ENCODE peak calls at places on chromosomes 2 and 18, in nine cellular contexts. D is stimulated activated CD4-positive, alpha-beta T cell treated with anti-CD3 and anti-CD28 coated beads, Interleukin-12 subunit alpha, Interleukin-12 subunit beta, amount 100 ng/mL, for 4 hours; R is iris pigment epithelial cell; K is AG04449; V is HFFc6; P is KG1; X is GM19239; B is NT2/D1; S is HS-5. L is an unnamed sample.

GRCh38 chr2:8259841-8260178 is 422.0 kb upstream of the ID2 start:
- DNase-seq in D (no peak), R (no peak), K (no peak), V (no peak), P (no peak), X (no peak), B (no peak), S (no peak), L (no peak)

GRCh38 chr2:161243312-161243711 is 64.9 kb upstream of the PSMD14 start:
- DNase-seq in D (no peak), R (no peak), K (no peak), V (no peak), P (peak), X (no peak), B (no peak), S (no peak), L (no peak)

GRCh38 chr2:219962089-219962488 is 334.7 kb downstream of the SLC4A3 start:
- DNase-seq in D (no peak), R (no peak), K (no peak), V (no peak), P (no peak), X (no peak), B (no peak), S (no peak), L (no peak)

GRCh38 chr2:238427435-238428162 is 872 bp downstream of the ASB1 start:
- DNase-seq in D (no peak), R (peak), K (no peak), V (no peak), P (no peak), X (no peak), B (no peak), S (no peak), L (no peak)

GRCh38 chr18:48153641-48154481 is 223.4 kb upstream of the SMAD2 start:
- DNase-seq in D (no peak), R (peak), K (no peak), V (peak), P (no peak), X (no peak), B (no peak), S (peak), L (no peak)

GRCh38 chr2:191474459-191474858 is 203.5 kb upstream of the NABP1 start:
- DNase-seq in D (no peak), R (no peak), K (no peak), V (no peak), P (no peak), X (no peak), B (no peak), S (no peak), L (no peak)

GRCh38 chr2:170999654-171000053 is 70.6 kb downstream of the GORASP2 start:
- DNase-seq in D (no peak), R (no peak), K (no peak), V (no peak), P (no peak), X (no peak), B (no peak), S (no peak), L (no peak)

GRCh38 chr2:143615617-143616016 is 486.4 kb downstream of the ARHGAP15 start:
- DNase-seq in D (no peak), R (no peak), K (no peak), V (no peak), P (no peak), X (no peak), B (no peak), S (no peak), L (no peak)

GRCh38 chr18:48622911-48623431 is 84.1 kb downstream of the CTIF start:
- DNase-seq in D (no peak), R (peak), K (no peak), V (no peak), P (no peak), X (no peak), B (no peak), S (no peak), L (no peak)

GRCh38 chr2:37616674-37616999 is 54.8 kb downstream of the CDC42EP3 start:
- DNase-seq in D (no peak), R (peak), K (no peak), V (no peak), P (no peak), X (no peak), B (no peak), S (no peak), L (no peak)

GRCh38 chr2:28102455-28102874 is 211.9 kb downstream of the BABAM2 start:
- DNase-seq in D (no peak), R (peak), K (no peak), V (peak), P (no peak), X (no peak), B (no peak), S (peak), L (no peak)

GRCh38 chr2:159562248-159562647 is 54.1 kb downstream of the BAZ2B start:
- DNase-seq in D (no peak), R (peak), K (no peak), V (no peak), P (no peak), X (no peak), B (no peak), S (no peak), L (no peak)

GRCh38 chr2:111227716-111228141 is 107.0 kb downstream of the BCL2L11 start:
- DNase-seq in D (no peak), R (peak), K (no peak), V (peak), P (no peak), X (no peak), B (peak), S (peak), L (peak)

GRCh38 chr2:157593411-157593810 is 35.3 kb downstream of the ACVR1C start:
- DNase-seq in D (no peak), R (no peak), K (no peak), V (no peak), P (no peak), X (no peak), B (no peak), S (no peak), L (no peak)

GRCh38 chr2:9174771-9175441 is 31.7 kb upstream of the ASAP2 start:
- DNase-seq in D (no peak), R (peak), K (peak), V (peak), P (no peak), X (no peak), B (peak), S (peak), L (no peak)

GRCh38 chr18:59145055-59145454 is 5.4 kb downstream of the SEC11C start:
- DNase-seq in D (no peak), R (no peak), K (no peak), V (no peak), P (no peak), X (no peak), B (no peak), S (no peak), L (no peak)

GRCh38 chr2:223668302-223668998 is 66.3 kb upstream of the SCG2 start:
- DNase-seq in D (no peak), R (peak), K (no peak), V (peak), P (no peak), X (no peak), B (no peak), S (no peak), L (no peak)

GRCh38 chr2:232219496-232219870 is 159.1 kb upstream of the ALPP start:
- DNase-seq in D (no peak), R (no peak), K (no peak), V (no peak), P (peak), X (no peak), B (no peak), S (no peak), L (no peak)

GRCh38 chr2:43358688-43359201 is 132.3 kb upstream of the ZFP36L2 start:
- DNase-seq in D (no peak), R (no peak), K (no peak), V (no peak), P (no peak), X (no peak), B (no peak), S (no peak), L (no peak)

GRCh38 chr18:23049698-23050373 is 85.4 kb upstream of the CABLES1 start:
- DNase-seq in D (no peak), R (no peak), K (no peak), V (peak), P (no peak), X (no peak), B (no peak), S (no peak), L (no peak)

GRCh38 chr2:179987916-179988315 is 19.2 kb downstream of the CWC22 start:
- DNase-seq in D (no peak), R (no peak), K (no peak), V (no peak), P (no peak), X (no peak), B (no peak), S (no peak), L (no peak)

GRCh38 chr18:42752921-42753320 is 362.6 kb downstream of the RIT2 start:
- DNase-seq in D (no peak), R (no peak), K (no peak), V (no peak), P (no peak), X (no peak), B (no peak), S (no peak), L (no peak)

GRCh38 chr2:32804205-32804604 is 142.5 kb upstream of the LTBP1 start:
- DNase-seq in D (no peak), R (no peak), K (no peak), V (no peak), P (no peak), X (no peak), B (no peak), S (no peak), L (no peak)

GRCh38 chr2:114426756-114427155 is 15.7 kb upstream of the DPP10 start:
- DNase-seq in D (no peak), R (no peak), K (no peak), V (no peak), P (no peak), X (no peak), B (no peak), S (no peak), L (no peak)

GRCh38 chr2:74225698-74226459 is 27.5 kb downstream of the MTHFD2 start:
- DNase-seq in D (no peak), R (no peak), K (no peak), V (no peak), P (no peak), X (no peak), B (no peak), S (no peak), L (no peak)

GRCh38 chr18:28115149-28115550 is 61.8 kb downstream of the CDH2 start:
- DNase-seq in D (no peak), R (peak), K (peak), V (peak), P (no peak), X (no peak), B (no peak), S (peak), L (no peak)